ENCODE peak calls at places on chromosomes 13 and 19, in eight cellular contexts. One of them, this sample, is unnamed.

GRCh38 chr19:7861619-7862412 is 12.4 kb downstream of the PRR36 start:
- DNase-seq in NCI-H774: no peak
- DNase-seq in NCI-H2029 treated with DMSO at 0.1 percent for 48 hours: no peak
- DNase-seq in COR-L47: no peak
- DNase-seq in activated CD4-positive, alpha-beta T cell treated with anti-CD3 and anti-CD28 coated beads for 36 hours: no peak
- DNase-seq in kidney epithelial cell: no peak
- DNase-seq in small intestine: no peak
- DNase-seq in stimulated activated CD8-positive, alpha-beta memory T cell treated with anti-CD3 and anti-CD28 coated beads, Interleukin-2, amount 100 ng/mL, for 48 hours: no peak
- DNase-seq in this sample: no peak

GRCh38 chr13:60164490-60164889 is 762 bp upstream of the DIAPH3 start:
- DNase-seq in small intestine: peak; percentile 54
- DNase-seq in activated CD4-positive, alpha-beta T cell treated with anti-CD3 and anti-CD28 coated beads for 36 hours: no peak
- DNase-seq in stimulated activated CD8-positive, alpha-beta memory T cell treated with anti-CD3 and anti-CD28 coated beads, Interleukin-2, amount 100 ng/mL, for 48 hours: no peak
- DNase-seq in kidney epithelial cell: no peak
- DNase-seq in NCI-H774: no peak
- DNase-seq in COR-L47: no peak
- DNase-seq in NCI-H2029 treated with DMSO at 0.1 percent for 48 hours: no peak
- DNase-seq in this sample: no peak

GRCh38 chr13:48656621-48657020 is 2.9 kb downstream of the CYSLTR2 start:
- DNase-seq in COR-L47: no peak
- DNase-seq in activated CD4-positive, alpha-beta T cell treated with anti-CD3 and anti-CD28 coated beads for 36 hours: no peak
- DNase-seq in NCI-H2029 treated with DMSO at 0.1 percent for 48 hours: no peak
- DNase-seq in stimulated activated CD8-positive, alpha-beta memory T cell treated with anti-CD3 and anti-CD28 coated beads, Interleukin-2, amount 100 ng/mL, for 48 hours: no peak
- DNase-seq in small intestine: no peak
- DNase-seq in NCI-H774: no peak
- DNase-seq in kidney epithelial cell: no peak
- DNase-seq in this sample: no peak

GRCh38 chr19:14505488-14506239 is 9.7 kb upstream of the GIPC1 start:
- DNase-seq in small intestine: peak; percentile 55
- DNase-seq in NCI-H774: no peak
- DNase-seq in COR-L47: peak; percentile 13
- DNase-seq in stimulated activated CD8-positive, alpha-beta memory T cell treated with anti-CD3 and anti-CD28 coated beads, Interleukin-2, amount 100 ng/mL, for 48 hours: peak; percentile 75
- DNase-seq in activated CD4-positive, alpha-beta T cell treated with anti-CD3 and anti-CD28 coated beads for 36 hours: peak; percentile 89
- DNase-seq in NCI-H2029 treated with DMSO at 0.1 percent for 48 hours: no peak
- DNase-seq in kidney epithelial cell: no peak
- DNase-seq in this sample: peak; percentile 85

GRCh38 chr13:51887441-51887840 is 25.7 kb downstream of the CCDC70 start:
- DNase-seq in kidney epithelial cell: no peak
- DNase-seq in NCI-H2029 treated with DMSO at 0.1 percent for 48 hours: no peak
- DNase-seq in COR-L47: no peak
- DNase-seq in stimulated activated CD8-positive, alpha-beta memory T cell treated with anti-CD3 and anti-CD28 coated beads, Interleukin-2, amount 100 ng/mL, for 48 hours: no peak
- DNase-seq in activated CD4-positive, alpha-beta T cell treated with anti-CD3 and anti-CD28 coated beads for 36 hours: no peak
- DNase-seq in small intestine: no peak
- DNase-seq in NCI-H774: no peak
- DNase-seq in this sample: no peak

GRCh38 chr13:111573362-111573761 is 252.9 kb downstream of the TEX29 start:
- DNase-seq in activated CD4-positive, alpha-beta T cell treated with anti-CD3 and anti-CD28 coated beads for 36 hours: no peak
- DNase-seq in NCI-H774: no peak
- DNase-seq in kidney epithelial cell: no peak
- DNase-seq in NCI-H2029 treated with DMSO at 0.1 percent for 48 hours: peak; percentile 75
- DNase-seq in stimulated activated CD8-positive, alpha-beta memory T cell treated with anti-CD3 and anti-CD28 coated beads, Interleukin-2, amount 100 ng/mL, for 48 hours: no peak
- DNase-seq in small intestine: no peak
- DNase-seq in COR-L47: no peak
- DNase-seq in this sample: no peak

GRCh38 chr19:14494910-14495677 is 833 bp downstream of the GIPC1 start:
- DNase-seq in small intestine: peak; percentile 36
- DNase-seq in kidney epithelial cell: no peak
- DNase-seq in COR-L47: no peak
- DNase-seq in activated CD4-positive, alpha-beta T cell treated with anti-CD3 and anti-CD28 coated beads for 36 hours: peak; percentile 30
- DNase-seq in NCI-H2029 treated with DMSO at 0.1 percent for 48 hours: no peak
- DNase-seq in stimulated activated CD8-positive, alpha-beta memory T cell treated with anti-CD3 and anti-CD28 coated beads, Interleukin-2, amount 100 ng/mL, for 48 hours: no peak
- DNase-seq in NCI-H774: no peak
- DNase-seq in this sample: no peak

GRCh38 chr19:34555447-34555846 is 73.9 kb downstream of the WTIP start:
- DNase-seq in stimulated activated CD8-positive, alpha-beta memory T cell treated with anti-CD3 and anti-CD28 coated beads, Interleukin-2, amount 100 ng/mL, for 48 hours: no peak
- DNase-seq in COR-L47: no peak
- DNase-seq in NCI-H774: no peak
- DNase-seq in kidney epithelial cell: no peak
- DNase-seq in small intestine: no peak
- DNase-seq in activated CD4-positive, alpha-beta T cell treated with anti-CD3 and anti-CD28 coated beads for 36 hours: peak; percentile 15
- DNase-seq in NCI-H2029 treated with DMSO at 0.1 percent for 48 hours: no peak
- DNase-seq in this sample: no peak

GRCh38 chr19:44653977-44654784 is 10.5 kb downstream of the PVR start:
- DNase-seq in kidney epithelial cell: no peak
- DNase-seq in COR-L47: peak; percentile 15
- DNase-seq in activated CD4-positive, alpha-beta T cell treated with anti-CD3 and anti-CD28 coated beads for 36 hours: peak; percentile 89
- DNase-seq in small intestine: peak; percentile 83
- DNase-seq in stimulated activated CD8-positive, alpha-beta memory T cell treated with anti-CD3 and anti-CD28 coated beads, Interleukin-2, amount 100 ng/mL, for 48 hours: peak; percentile 64
- DNase-seq in NCI-H774: no peak
- DNase-seq in NCI-H2029 treated with DMSO at 0.1 percent for 48 hours: no peak
- DNase-seq in this sample: no peak

GRCh38 chr13:110813646-110814624 is 100.4 kb downstream of the ING1 start:
- DNase-seq in COR-L47: peak; percentile 29
- DNase-seq in stimulated activated CD8-positive, alpha-beta memory T cell treated with anti-CD3 and anti-CD28 coated beads, Interleukin-2, amount 100 ng/mL, for 48 hours: no peak
- DNase-seq in NCI-H774: no peak
- DNase-seq in NCI-H2029 treated with DMSO at 0.1 percent for 48 hours: no peak
- DNase-seq in activated CD4-positive, alpha-beta T cell treated with anti-CD3 and anti-CD28 coated beads for 36 hours: no peak
- DNase-seq in small intestine: no peak
- DNase-seq in kidney epithelial cell: no peak
- DNase-seq in this sample: no peak

GRCh38 chr19:18776288-18776594 is 14.9 kb downstream of the COMP start:
- DNase-seq in NCI-H2029 treated with DMSO at 0.1 percent for 48 hours: no peak
- DNase-seq in activated CD4-positive, alpha-beta T cell treated with anti-CD3 and anti-CD28 coated beads for 36 hours: no peak
- DNase-seq in NCI-H774: no peak
- DNase-seq in kidney epithelial cell: no peak
- DNase-seq in small intestine: no peak
- DNase-seq in stimulated activated CD8-positive, alpha-beta memory T cell treated with anti-CD3 and anti-CD28 coated beads, Interleukin-2, amount 100 ng/mL, for 48 hours: no peak
- DNase-seq in COR-L47: no peak
- DNase-seq in this sample: no peak

GRCh38 chr19:16342002-16342715 is 17.5 kb downstream of the KLF2 start:
- DNase-seq in small intestine: no peak
- DNase-seq in stimulated activated CD8-positive, alpha-beta memory T cell treated with anti-CD3 and anti-CD28 coated beads, Interleukin-2, amount 100 ng/mL, for 48 hours: peak; percentile 58
- DNase-seq in activated CD4-positive, alpha-beta T cell treated with anti-CD3 and anti-CD28 coated beads for 36 hours: peak; percentile 81
- DNase-seq in NCI-H2029 treated with DMSO at 0.1 percent for 48 hours: no peak
- DNase-seq in kidney epithelial cell: no peak
- DNase-seq in COR-L47: no peak
- DNase-seq in NCI-H774: no peak
- DNase-seq in this sample: no peak

GRCh38 chr19:29120471-29120870 is 92.5 kb downstream of the UQCRFS1 start:
- DNase-seq in stimulated activated CD8-positive, alpha-beta memory T cell treated with anti-CD3 and anti-CD28 coated beads, Interleukin-2, amount 100 ng/mL, for 48 hours: no peak
- DNase-seq in NCI-H774: no peak
- DNase-seq in activated CD4-positive, alpha-beta T cell treated with anti-CD3 and anti-CD28 coated beads for 36 hours: no peak
- DNase-seq in small intestine: no peak
- DNase-seq in NCI-H2029 treated with DMSO at 0.1 percent for 48 hours: no peak
- DNase-seq in kidney epithelial cell: no peak
- DNase-seq in COR-L47: no peak
- DNase-seq in this sample: no peak

GRCh38 chr13:44929691-44930090 is 59.6 kb downstream of the NUFIP1 start:
- DNase-seq in COR-L47: no peak
- DNase-seq in kidney epithelial cell: no peak
- DNase-seq in NCI-H774: no peak
- DNase-seq in NCI-H2029 treated with DMSO at 0.1 percent for 48 hours: no peak
- DNase-seq in stimulated activated CD8-positive, alpha-beta memory T cell treated with anti-CD3 and anti-CD28 coated beads, Interleukin-2, amount 100 ng/mL, for 48 hours: no peak
- DNase-seq in small intestine: no peak
- DNase-seq in activated CD4-positive, alpha-beta T cell treated with anti-CD3 and anti-CD28 coated beads for 36 hours: no peak
- DNase-seq in this sample: no peak

GRCh38 chr13:76992548-76993001 is 694 bp downstream of the CLN5 start:
- DNase-seq in small intestine: no peak
- DNase-seq in activated CD4-positive, alpha-beta T cell treated with anti-CD3 and anti-CD28 coated beads for 36 hours: peak; percentile 41
- DNase-seq in NCI-H2029 treated with DMSO at 0.1 percent for 48 hours: no peak
- DNase-seq in COR-L47: no peak
- DNase-seq in stimulated activated CD8-positive, alpha-beta memory T cell treated with anti-CD3 and anti-CD28 coated beads, Interleukin-2, amount 100 ng/mL, for 48 hours: no peak
- DNase-seq in kidney epithelial cell: no peak
- DNase-seq in NCI-H774: no peak
- DNase-seq in this sample: no peak

GRCh38 chr13:110364081-110364480 is 57.0 kb downstream of the COL4A2 start:
- DNase-seq in stimulated activated CD8-positive, alpha-beta memory T cell treated with anti-CD3 and anti-CD28 coated beads, Interleukin-2, amount 100 ng/mL, for 48 hours: no peak
- DNase-seq in kidney epithelial cell: no peak
- DNase-seq in NCI-H2029 treated with DMSO at 0.1 percent for 48 hours: no peak
- DNase-seq in NCI-H774: no peak
- DNase-seq in small intestine: no peak
- DNase-seq in activated CD4-positive, alpha-beta T cell treated with anti-CD3 and anti-CD28 coated beads for 36 hours: no peak
- DNase-seq in COR-L47: no peak
- DNase-seq in this sample: no peak

GRCh38 chr13:110275931-110276552 is 30.9 kb downstream of the COL4A1 start:
- DNase-seq in activated CD4-positive, alpha-beta T cell treated with anti-CD3 and anti-CD28 coated beads for 36 hours: no peak
- DNase-seq in NCI-H2029 treated with DMSO at 0.1 percent for 48 hours: no peak
- DNase-seq in NCI-H774: no peak
- DNase-seq in COR-L47: no peak
- DNase-seq in kidney epithelial cell: no peak
- DNase-seq in small intestine: no peak
- DNase-seq in stimulated activated CD8-positive, alpha-beta memory T cell treated with anti-CD3 and anti-CD28 coated beads, Interleukin-2, amount 100 ng/mL, for 48 hours: no peak
- DNase-seq in this sample: no peak

GRCh38 chr19:51398096-51398704 is 7.8 kb upstream of the C19orf84 start:
- DNase-seq in NCI-H774: peak; percentile 1
- DNase-seq in NCI-H2029 treated with DMSO at 0.1 percent for 48 hours: no peak
- DNase-seq in small intestine: peak; percentile 38
- DNase-seq in activated CD4-positive, alpha-beta T cell treated with anti-CD3 and anti-CD28 coated beads for 36 hours: no peak
- DNase-seq in stimulated activated CD8-positive, alpha-beta memory T cell treated with anti-CD3 and anti-CD28 coated beads, Interleukin-2, amount 100 ng/mL, for 48 hours: no peak
- DNase-seq in kidney epithelial cell: no peak
- DNase-seq in COR-L47: no peak
- DNase-seq in this sample: no peak

GRCh38 chr13:43237616-43238015 is 214.2 kb downstream of the DNAJC15 start:
- DNase-seq in NCI-H2029 treated with DMSO at 0.1 percent for 48 hours: no peak
- DNase-seq in COR-L47: no peak
- DNase-seq in small intestine: no peak
- DNase-seq in NCI-H774: no peak
- DNase-seq in kidney epithelial cell: no peak
- DNase-seq in activated CD4-positive, alpha-beta T cell treated with anti-CD3 and anti-CD28 coated beads for 36 hours: no peak
- DNase-seq in stimulated activated CD8-positive, alpha-beta memory T cell treated with anti-CD3 and anti-CD28 coated beads, Interleukin-2, amount 100 ng/mL, for 48 hours: no peak
- DNase-seq in this sample: no peak

GRCh38 chr13:28273919-28274318 is 135.6 kb downstream of the PAN3 start:
- DNase-seq in kidney epithelial cell: no peak
- DNase-seq in stimulated activated CD8-positive, alpha-beta memory T cell treated with anti-CD3 and anti-CD28 coated beads, Interleukin-2, amount 100 ng/mL, for 48 hours: no peak
- DNase-seq in NCI-H2029 treated with DMSO at 0.1 percent for 48 hours: no peak
- DNase-seq in NCI-H774: no peak
- DNase-seq in COR-L47: no peak
- DNase-seq in small intestine: no peak
- DNase-seq in activated CD4-positive, alpha-beta T cell treated with anti-CD3 and anti-CD28 coated beads for 36 hours: no peak
- DNase-seq in this sample: no peak

GRCh38 chr19:7500811-7501450 is 12.1 kb upstream of the PEX11G start:
- DNase-seq in small intestine: peak; percentile 88
- DNase-seq in activated CD4-positive, alpha-beta T cell treated with anti-CD3 and anti-CD28 coated beads for 36 hours: peak; percentile 87
- DNase-seq in NCI-H774: peak; percentile 85
- DNase-seq in kidney epithelial cell: no peak
- DNase-seq in stimulated activated CD8-positive, alpha-beta memory T cell treated with anti-CD3 and anti-CD28 coated beads, Interleukin-2, amount 100 ng/mL, for 48 hours: peak; percentile 43
- DNase-seq in NCI-H2029 treated with DMSO at 0.1 percent for 48 hours: peak; percentile 9
- DNase-seq in COR-L47: peak; percentile 93
- DNase-seq in this sample: no peak

GRCh38 chr13:60584976-60585375 is 188.0 kb downstream of the TDRD3 start:
- DNase-seq in activated CD4-positive, alpha-beta T cell treated with anti-CD3 and anti-CD28 coated beads for 36 hours: no peak
- DNase-seq in NCI-H774: no peak
- DNase-seq in COR-L47: no peak
- DNase-seq in kidney epithelial cell: no peak
- DNase-seq in stimulated activated CD8-positive, alpha-beta memory T cell treated with anti-CD3 and anti-CD28 coated beads, Interleukin-2, amount 100 ng/mL, for 48 hours: no peak
- DNase-seq in small intestine: no peak
- DNase-seq in NCI-H2029 treated with DMSO at 0.1 percent for 48 hours: no peak
- DNase-seq in this sample: no peak

GRCh38 chr19:6063576-6063961 is 46.7 kb downstream of the RFX2 start:
- DNase-seq in small intestine: no peak
- DNase-seq in NCI-H2029 treated with DMSO at 0.1 percent for 48 hours: no peak
- DNase-seq in NCI-H774: no peak
- DNase-seq in COR-L47: no peak
- DNase-seq in stimulated activated CD8-positive, alpha-beta memory T cell treated with anti-CD3 and anti-CD28 coated beads, Interleukin-2, amount 100 ng/mL, for 48 hours: no peak
- DNase-seq in activated CD4-positive, alpha-beta T cell treated with anti-CD3 and anti-CD28 coated beads for 36 hours: no peak
- DNase-seq in kidney epithelial cell: no peak
- DNase-seq in this sample: no peak